ENCODE peak calls at places on chromosomes 12 and 14, in four cellular contexts. N, L, T and W are unnamed samples.

GRCh38 chr14:66070542-66071319 is 415.4 kb upstream of the CCDC196 start:
- DNase-seq in N (no peak), L (peak; percentile 76), T (peak; percentile 78), W (peak; percentile 70)

GRCh38 chr14:24032727-24033418 is 18.9 kb upstream of the CARMIL3 start:
- DNase-seq in N (no peak), L (no peak), T (no peak), W (no peak)

GRCh38 chr14:105067140-105067968 is 2.1 kb upstream of the GPR132 start:
- DNase-seq in N (peak; percentile 62), L (no peak), T (no peak), W (no peak)

GRCh38 chr12:110794623-110795280 is 52.0 kb upstream of the CCDC63 start:
- DNase-seq in N (no peak), L (peak; percentile 48), T (no peak), W (no peak)

GRCh38 chr14:55430024-55430690 is 10.3 kb downstream of the TBPL2 start:
- DNase-seq in N (no peak), L (peak; percentile 87), T (peak; percentile 67), W (peak; percentile 52)

GRCh38 chr14:90698379-90698869 is 117.8 kb downstream of the TTC7B start:
- DNase-seq in N (peak; percentile 87), L (peak; percentile 16), T (no peak), W (peak; percentile 90)

GRCh38 chr14:61625171-61625570 is 70.1 kb upstream of the HIF1A start:
- DNase-seq in N (no peak), L (no peak), T (no peak), W (peak; percentile 35)

GRCh38 chr14:74401504-74402241 is 24.3 kb downstream of the SYNDIG1L start:
- DNase-seq in N (peak; percentile 60), L (peak; percentile 27), T (peak; percentile 76), W (peak; percentile 39)

GRCh38 chr12:76422878-76423438 is 74.7 kb upstream of the BBS10 start:
- DNase-seq in N (no peak), L (no peak), T (no peak), W (no peak)

GRCh38 chr14:54579606-54580005 is 12.7 kb downstream of the SAMD4A start:
- DNase-seq in N (no peak), L (peak; percentile 8), T (no peak), W (no peak)

DNA sequence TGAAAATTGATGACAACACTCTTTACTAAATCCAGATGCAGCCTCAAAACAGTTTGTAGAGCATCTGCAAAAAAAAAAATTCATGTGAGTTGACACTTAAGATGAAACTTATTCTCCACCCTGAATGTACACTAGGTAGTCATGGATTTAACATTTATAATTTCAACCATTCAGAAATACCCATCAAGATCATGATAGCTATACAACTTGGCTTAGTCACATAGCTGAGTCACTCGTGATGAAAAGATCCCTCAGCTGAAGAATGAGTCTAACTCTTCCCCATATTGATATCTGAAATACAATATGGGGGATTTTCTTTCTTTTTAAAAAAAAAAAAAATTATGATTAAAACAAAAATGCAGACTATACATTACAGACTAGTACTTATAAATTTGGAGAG is 104.8 kb upstream of the PLEKHG7 start:
- DNase-seq in N (no peak), L (no peak), T (no peak), W (no peak)
- H3K4me1 ChIP-seq in N (peaks cover 11% of the 10 kb centered on the region), L (peaks cover 3% of the 10 kb centered on the region), T (no peaks in the 10 kb centered on the region), W (peaks cover 8% of the 10 kb centered on the region)

GRCh38 chr12:102513739-102514138 is 33.4 kb upstream of the IGF1 start:
- DNase-seq in N (no peak), L (no peak), T (no peak), W (no peak)
- TF ChIP-seq CTCF in N (no peak), L (no peak), T (peak; percentile 21), W (no peak)

GRCh38 chr14:103105580-103106168 is 11.1 kb downstream of the EXOC3L4 start:
- DNase-seq in N (no peak), L (peak; percentile 68), T (no peak), W (no peak)
- H3K4me1 ChIP-seq in N (peaks cover 36% of the 10 kb centered on the region), L (peaks cover 19% of the 10 kb centered on the region), T (peaks cover 11% of the 10 kb centered on the region), W (no peaks in the 10 kb centered on the region)

DNA sequence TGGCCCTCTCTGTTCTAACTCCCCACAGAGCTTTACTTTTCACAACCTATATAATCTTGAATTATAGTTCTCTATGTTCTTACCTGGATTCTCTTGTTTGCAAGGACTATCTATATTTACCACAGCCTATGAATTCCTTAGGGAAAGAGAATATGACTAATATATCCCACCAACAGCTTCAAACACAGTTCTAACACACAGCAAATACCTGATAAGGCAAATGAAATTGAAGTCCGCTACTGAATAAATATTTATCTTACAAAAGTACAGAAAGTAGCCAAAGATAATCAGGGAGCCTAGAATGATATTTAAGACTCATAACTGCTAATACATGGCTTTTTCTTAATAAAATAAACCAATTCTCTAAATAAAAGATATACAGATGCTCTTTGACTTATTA is 165.1 kb downstream of the C12orf42 start:
- DNase-seq in N (no peak), L (no peak), T (no peak), W (no peak)
- TF ChIP-seq CTCF in N (no peak), L (no peak), T (no peak), W (no peak)

DNA sequence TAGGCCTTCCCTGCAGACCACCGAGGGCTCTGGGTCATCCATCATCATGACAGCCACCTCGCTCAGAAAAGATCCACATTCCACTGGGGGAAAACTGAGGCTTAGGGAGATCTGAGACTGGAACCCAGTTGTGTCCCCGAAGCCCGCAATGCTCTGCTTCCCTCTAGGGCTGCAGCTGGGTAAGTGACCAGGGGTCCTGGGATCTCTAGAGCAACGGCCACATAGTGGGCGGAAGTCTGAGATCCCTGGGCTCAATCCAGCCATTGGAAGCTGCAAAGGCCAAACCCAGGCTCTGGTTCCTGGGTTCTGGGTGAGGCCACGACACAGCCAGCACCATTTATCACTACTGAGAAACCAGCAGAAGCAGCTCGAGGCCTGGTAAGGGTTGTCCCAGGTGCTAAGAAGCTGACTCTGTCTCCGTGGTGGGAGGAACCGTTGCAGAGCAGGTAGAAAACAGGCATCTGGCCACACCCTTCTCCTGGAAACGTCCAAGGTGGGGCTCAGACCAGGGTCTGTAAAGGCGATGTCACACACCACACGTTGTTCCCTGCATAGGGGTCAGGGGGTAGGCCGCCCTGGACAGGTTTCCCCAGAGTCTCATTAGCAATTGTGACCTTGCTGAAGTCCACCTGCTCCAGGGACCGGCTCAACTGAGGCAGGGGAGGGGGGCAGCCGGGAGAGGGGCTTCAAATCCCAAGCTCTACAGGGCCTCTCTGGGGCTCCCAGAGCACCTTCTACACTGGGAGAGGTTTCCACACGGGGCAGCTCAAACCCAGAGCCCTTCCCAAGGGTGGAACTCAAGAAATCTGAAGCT is 38.6 kb downstream of the BCL11B start:
- DNase-seq in N (no peak), L (no peak), T (no peak), W (no peak)
- H3K4me1 ChIP-seq in N (no peaks in the 10 kb centered on the region), L (no peaks in the 10 kb centered on the region), T (peaks cover 19% of the 10 kb centered on the region), W (no peaks in the 10 kb centered on the region)

GRCh38 chr14:103730490-103731035 is 15.0 kb downstream of the ZFYVE21 start:
- DNase-seq in N (peak; percentile 60), L (no peak), T (no peak), W (peak; percentile 45)
- TF ChIP-seq CTCF in N (no peak), L (no peak), T (peak; percentile 12), W (peak; percentile 39)

GRCh38 chr12:57241556-57242310 is 9.3 kb downstream of the STAC3 start:
- DNase-seq in N (peak; percentile 63), L (no peak), T (no peak), W (no peak)
- H3K4me1 ChIP-seq in N (peaks cover 70% of the 10 kb centered on the region), L (peaks cover 56% of the 10 kb centered on the region), T (peaks cover 46% of the 10 kb centered on the region), W (peaks cover 18% of the 10 kb centered on the region)

GRCh38 chr12:51005671-51006070 is 20.5 kb downstream of the SLC11A2 start:
- DNase-seq in N (no peak), L (peak; percentile 38), T (no peak), W (no peak)

GRCh38 chr12:51001799-51002198 is 24.4 kb downstream of the SLC11A2 start:
- DNase-seq in N (no peak), L (no peak), T (no peak), W (no peak)

GRCh38 chr12:51000245-51000644 is 25.9 kb downstream of the SLC11A2 start:
- DNase-seq in N (no peak), L (no peak), T (no peak), W (no peak)

GRCh38 chr12:51008329-51008728 is 17.9 kb downstream of the SLC11A2 start:
- DNase-seq in N (no peak), L (no peak), T (no peak), W (no peak)

DNA sequence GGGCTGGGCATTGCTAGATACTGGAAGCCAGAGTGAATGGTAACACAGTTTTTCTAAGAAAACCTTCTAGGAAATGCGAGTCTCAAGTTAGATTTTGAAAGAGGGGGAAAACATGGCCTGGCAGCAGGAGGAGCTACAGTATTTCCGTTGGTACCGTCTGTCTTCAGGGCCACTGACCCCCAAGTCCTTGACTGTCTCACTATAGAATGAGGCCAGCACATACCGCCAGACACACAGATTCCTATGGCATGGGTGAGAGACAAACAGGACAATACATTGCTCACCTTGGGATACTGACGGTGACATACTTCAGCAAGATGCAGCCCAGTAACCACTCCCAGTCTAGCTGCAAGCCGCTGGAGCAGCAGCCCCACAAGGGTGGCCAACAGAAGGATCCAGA is 21.7 kb downstream of the SLC11A2 start:
- DNase-seq in N (no peak), L (no peak), T (no peak), W (no peak)
- TF ChIP-seq CTCF in N (no peak), L (no peak), T (no peak), W (no peak)